ENCODE peak calls at places on chromosome 12, in five cellular contexts. K is HFF-Myc, J is GM23338, P is fibroblast of the conjunctiva, O is tibial nerve. G is an unnamed sample.

GRCh38 chr12:122356192-122356635 is 66.3 kb downstream of the CLIP1 start:
- DNase-seq in K (peak), J (peak), P (peak), O (peak), G (no peak)

GRCh38 chr12:56129210-56129691 is 1.2 kb downstream of the ESYT1 start:
- DNase-seq in K (no peak), J (peak), P (no peak), O (peak), G (peak)

GRCh38 chr12:10718279-10718821 is 4.8 kb downstream of the YBX3 start:
- DNase-seq in K (peak), J (peak), P (peak), O (no peak), G (no peak)

GRCh38 chr12:6635856-6636521 is at the start of gene LPAR5:
- DNase-seq in K (no peak), J (peak), P (no peak), O (peak), G (no peak)

GRCh38 chr12:46874642-46875041 is 48.8 kb upstream of the SLC38A4 start:
- DNase-seq in K (peak), J (no peak), P (peak), O (no peak), G (no peak)

GRCh38 chr12:32519047-32519446 is 119.7 kb downstream of the FGD4 start:
- DNase-seq in K (no peak), J (no peak), P (no peak), O (no peak), G (no peak)

GRCh38 chr12:28536088-28536487 is 345.8 kb downstream of the CCDC91 start:
- DNase-seq in K (no peak), J (no peak), P (peak), O (no peak), G (no peak)

GRCh38 chr12:101567918-101568317 is 26.9 kb upstream of the MYBPC1 start:
- DNase-seq in K (no peak), J (no peak), P (no peak), O (no peak), G (no peak)

GRCh38 chr12:52029686-52030085 is 21.6 kb upstream of the NR4A1 start:
- DNase-seq in K (no peak), J (peak), P (no peak), O (no peak), G (no peak)

GRCh38 chr12:70849265-70849960 is 71.1 kb downstream of the PTPRR start:
- DNase-seq in K (peak), J (peak), P (peak), O (no peak), G (no peak)

GRCh38 chr12:79127268-79127895 is 262.8 kb downstream of the SYT1 start:
- DNase-seq in K (peak), J (no peak), P (peak), O (no peak), G (no peak)

GRCh38 chr12:109246221-109246620 is 62.9 kb downstream of the FOXN4 start:
- DNase-seq in K (no peak), J (no peak), P (no peak), O (no peak), G (no peak)

GRCh38 chr12:108820700-108821406 is 36.5 kb downstream of the SSH1 start:
- DNase-seq in K (no peak), J (no peak), P (no peak), O (no peak), G (no peak)

GRCh38 chr12:122996188-122996601 is 15.7 kb downstream of the ARL6IP4 start:
- DNase-seq in K (no peak), J (no peak), P (no peak), O (no peak), G (no peak)